ENCODE peak calls at places on chromosomes 4 and X, in six cellular contexts. F, T, W, N, A and U are unnamed samples.
A peak's percentile ranks its signal among the peaks of the same experiment; 100 is the strongest.

GRCh38 chrX:40784516-40785151 is 49.3 kb upstream of the MED14 start:
- DNase-seq in T (no peak), W (no peak), F (no peak), N (no peak), A (no peak), U (no peak)

GRCh38 chr4:60865238-60865637 is 334.9 kb upstream of the ADGRL3 start:
- DNase-seq in N (no peak), F (peak; percentile 11), A (no peak), W (no peak), T (no peak), U (no peak)

GRCh38 chr4:159103406-159104131 is 690 bp downstream of the RAPGEF2 start:
- DNase-seq in F (peak; percentile 18), T (peak; percentile 16), W (peak; percentile 70), N (peak; percentile 52), A (peak; percentile 69), U (peak; percentile 47)

GRCh38 chr4:106238819-106239420 is 77.1 kb downstream of the TBCK start:
- DNase-seq in N (peak; percentile 22), A (no peak), W (no peak), F (peak; percentile 36), T (no peak), U (peak; percentile 4)

GRCh38 chr4:69832326-69833030 is 27.5 kb downstream of the SULT1E1 start:
- DNase-seq in T (no peak), A (peak; percentile 82), N (no peak), F (no peak), W (no peak), U (no peak)

GRCh38 chr4:2327579-2327978 is 65.7 kb upstream of the MXD4 start:
- DNase-seq in A (no peak), N (no peak), F (no peak), T (no peak), W (no peak), U (no peak)

GRCh38 chr4:93232883-93233282 is 595.7 kb upstream of the ATOH1 start:
- DNase-seq in F (no peak), A (no peak), W (no peak), T (no peak), N (no peak), U (no peak)

GRCh38 chr4:167428172-167428571 is 193.9 kb upstream of the SPOCK3 start:
- DNase-seq in F (no peak), T (no peak), A (no peak), W (no peak), N (no peak), U (no peak)

GRCh38 chr4:8504279-8505007 is 63.9 kb downstream of the TRMT44 start:
- DNase-seq in F (no peak), N (no peak), T (no peak), A (no peak), W (no peak), U (no peak)

GRCh38 chr4:56181140-56181950 is 205.9 kb downstream of the AASDH start:
- DNase-seq in W (no peak), A (no peak), N (no peak), T (no peak), F (peak; percentile 27), U (no peak)

GRCh38 chr4:89048906-89049601 is 7.9 kb downstream of the FAM13A start:
- DNase-seq in F (no peak), A (no peak), W (no peak), N (no peak), T (no peak), U (no peak)

GRCh38 chrX:107823456-107823855 is 2.2 kb upstream of the MID2 start:
- DNase-seq in T (no peak), N (no peak), F (peak; percentile 63), A (no peak), W (no peak), U (no peak)

GRCh38 chrX:150934453-150934852 is 36.0 kb upstream of the CD99L2 start:
- DNase-seq in A (no peak), N (peak; percentile 31), T (no peak), F (peak; percentile 9), W (no peak), U (no peak)

GRCh38 chr4:140691369-140691768 is 64.8 kb downstream of the TBC1D9 start:
- DNase-seq in N (no peak), T (no peak), A (no peak), F (peak; percentile 25), W (no peak), U (no peak)

GRCh38 chrX:23908219-23909003 is 605 bp downstream of the CXorf58 start:
- DNase-seq in N (peak; percentile 12), W (no peak), F (no peak), T (no peak), A (no peak), U (no peak)

GRCh38 chrX:14942341-14942740 is 69.1 kb downstream of the MOSPD2 start:
- DNase-seq in A (no peak), W (no peak), F (no peak), N (no peak), T (no peak), U (no peak)

GRCh38 chr4:1494416-1495315 is 88.4 kb upstream of the NKX1-1 start:
- DNase-seq in F (no peak), A (no peak), N (peak; percentile 8), T (no peak), W (no peak), U (no peak)

GRCh38 chr4:176789955-176790354 is 2.8 kb downstream of the VEGFC start:
- DNase-seq in N (no peak), A (no peak), T (no peak), F (peak; percentile 76), W (no peak), U (no peak)

GRCh38 chr4:82718067-82718935 is 80.3 kb downstream of the SCD5 start:
- DNase-seq in A (peak; percentile 50), T (no peak), F (no peak), W (peak; percentile 28), N (no peak), U (no peak)

GRCh38 chr4:14178421-14178820 is 550.9 kb upstream of the BOD1L1 start:
- DNase-seq in N (no peak), F (no peak), T (no peak), W (no peak), A (no peak), U (no peak)

GRCh38 chrX:54540289-54540688 is 10.3 kb downstream of the GNL3L start:
- DNase-seq in T (no peak), W (peak; percentile 14), N (no peak), A (no peak), F (peak; percentile 64), U (no peak)
- TF ChIP-seq CTCF in T (no peak), W (peak; percentile 21), N (no peak), A (no peak), F (peak; percentile 44), U (no peak)

DNA sequence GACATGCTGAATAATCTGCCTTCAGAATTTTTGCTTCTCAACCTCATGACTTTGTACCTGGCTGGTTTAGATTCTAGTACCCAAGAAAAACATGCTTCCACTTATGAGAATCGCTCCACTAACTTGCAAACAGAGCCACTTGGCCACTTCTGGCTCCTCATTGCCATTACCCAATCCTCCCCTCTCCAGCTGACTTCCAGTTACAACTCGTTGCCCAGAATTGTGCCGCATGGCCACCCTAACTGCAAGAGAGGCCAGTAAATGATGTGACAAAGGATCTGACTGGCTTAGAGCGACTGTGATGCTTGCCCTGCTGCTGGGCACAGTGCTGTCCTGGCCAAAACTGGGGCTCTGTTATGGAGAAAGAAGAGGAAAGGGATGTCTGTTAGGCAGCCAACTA is 4.0 kb upstream of the DKC1 start:
- DNase-seq in N (no peak), A (no peak), F (no peak), W (no peak), T (no peak), U (no peak)
- TF ChIP-seq CTCF in N (no peak), A (no peak), F (no peak), W (no peak), T (no peak), U (no peak)

GRCh38 chrX:3811331-3812311 is 98.2 kb upstream of the PRKX start:
- DNase-seq in A (peak; percentile 71), W (no peak), T (peak; percentile 8), N (no peak), F (peak; percentile 12), U (no peak)

GRCh38 chrX:3820170-3820569 is 106.7 kb upstream of the PRKX start:
- DNase-seq in F (peak; percentile 88), T (no peak), N (no peak), A (no peak), W (no peak), U (no peak)

DNA sequence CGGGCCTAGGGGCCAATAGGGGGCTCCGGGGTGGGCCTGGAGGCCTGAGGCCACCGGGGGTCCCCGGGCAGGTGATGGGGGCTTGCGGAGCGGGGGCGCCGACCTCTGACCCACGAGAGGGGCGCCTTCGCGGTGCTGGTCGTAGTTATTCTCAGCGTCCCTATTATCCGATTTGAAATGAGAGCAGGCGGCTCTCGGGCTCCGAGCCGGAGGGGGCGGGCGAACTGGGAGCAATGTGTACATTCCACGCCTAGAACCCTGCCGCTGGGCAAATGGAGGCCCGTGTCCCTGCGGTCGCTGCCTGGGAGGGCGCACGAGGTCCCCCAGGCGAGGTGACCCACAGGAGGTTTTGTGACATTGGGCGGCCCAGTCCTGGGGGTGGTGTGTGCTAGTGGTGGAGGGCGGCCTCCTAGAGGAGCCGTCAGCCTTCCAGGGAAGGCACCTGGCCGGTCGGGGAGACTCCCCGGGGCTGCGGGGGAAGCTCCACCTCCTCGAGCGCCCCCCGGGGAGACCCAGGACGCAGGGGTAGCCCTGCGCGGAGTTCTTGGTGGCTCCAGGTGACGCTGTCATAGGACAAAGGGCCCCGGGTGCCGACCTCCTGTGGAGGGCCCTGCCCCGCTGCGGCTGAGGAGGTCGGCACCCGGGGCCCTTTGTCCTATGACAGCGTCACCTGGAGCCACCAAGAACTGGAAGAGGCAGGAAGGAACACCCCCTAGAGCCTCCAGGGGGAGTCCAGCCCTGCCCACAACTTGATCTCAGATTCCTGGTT is 102.6 kb upstream of the PRKX start:
- DNase-seq in A (peak; percentile 78), F (peak; percentile 32), T (peak; percentile 1), N (peak; percentile 24), W (peak; percentile 46), U (peak; percentile 51)
- TF ChIP-seq CTCF in A (no peak), F (peak; percentile 40), T (no peak), N (no peak), W (no peak), U (peak; percentile 14)

GRCh38 chrX:30620125-30620524 is 33.1 kb upstream of the GK start:
- DNase-seq in W (no peak), A (no peak), T (no peak), N (no peak), F (no peak), U (no peak)

GRCh38 chrX:30620980-30621716 is 32.1 kb upstream of the GK start:
- DNase-seq in N (no peak), T (no peak), A (no peak), F (peak; percentile 80), W (no peak), U (no peak)

GRCh38 chrX:30622361-30622760 is 30.9 kb upstream of the GK start:
- DNase-seq in T (no peak), A (no peak), F (no peak), W (no peak), N (no peak), U (no peak)

GRCh38 chrX:30615229-30615628 is 37.7 kb upstream of the TASL start:
- DNase-seq in T (no peak), W (no peak), N (no peak), F (peak; percentile 33), A (no peak), U (no peak)

DNA sequence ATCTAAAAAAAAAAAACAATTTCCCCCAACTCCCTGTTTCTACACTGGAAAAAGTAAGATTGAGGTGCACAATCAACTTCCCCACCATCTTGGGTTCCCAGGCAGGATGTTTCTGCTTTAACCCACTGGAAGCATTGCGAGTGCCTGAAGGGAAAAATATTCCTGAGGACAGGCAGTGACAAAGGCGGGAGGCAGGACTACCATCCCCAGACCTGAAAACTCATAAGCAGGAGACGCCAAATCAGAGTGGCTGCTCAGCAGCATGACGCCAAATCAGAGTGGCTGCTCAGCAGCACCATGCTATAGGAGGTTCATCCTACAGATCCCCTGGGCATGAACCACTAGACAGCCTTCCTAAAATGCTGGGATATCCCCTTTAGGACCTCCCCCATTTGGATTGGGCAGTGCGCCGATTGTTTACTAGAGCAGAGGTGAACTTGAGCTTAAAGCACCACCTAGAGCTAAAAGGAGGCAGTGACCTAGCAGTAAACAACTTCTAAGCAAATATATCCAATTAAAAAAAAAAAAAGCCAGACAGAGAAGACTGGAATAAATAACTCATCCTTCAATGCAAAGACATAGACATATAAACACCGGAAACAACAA is 35.0 kb upstream of the GK start:
- DNase-seq in F (no peak), A (no peak), T (no peak), N (peak; percentile 16), W (no peak), U (no peak)
- TF ChIP-seq CTCF in F (no peak), A (no peak), T (no peak), N (no peak), W (no peak), U (no peak)